ENCODE peak calls at places on chromosomes 1 and 21, in eight cellular contexts. S is CD8-positive, alpha-beta T cell; F is mucosa of descending colon; U is cardiac muscle cell; R is tibial artery; X is left ventricle myocardium inferior; H is sigmoid colon; Z is K562. A is an unnamed sample. For H3K4me1, the result is how much of the 10 kb centered on the place peaks cover.

GRCh38 chr1:10793129-10793651 is 3.3 kb downstream of the CASZ1 start:
- DNase-seq in X (no peak), Z (no peak), F (peak), H (no peak), S (no peak), R (no peak), U (peak), A (no peak)

GRCh38 chr1:225981714-225982113 is 17.4 kb downstream of the SDE2 start:
- DNase-seq in F (no peak), X (no peak), Z (no peak), S (no peak), R (no peak), U (no peak), H (peak), A (no peak)

GRCh38 chr1:198018529-198018928 is 101.4 kb downstream of the LHX9 start:
- DNase-seq in R (no peak), X (no peak), U (peak), F (no peak), S (no peak), Z (no peak), H (no peak), A (no peak)

GRCh38 chr21:45700461-45700860 is 56.9 kb downstream of the PCBP3 start:
- DNase-seq in U (no peak), F (no peak), Z (no peak), H (no peak), R (no peak), S (no peak), X (no peak), A (no peak)

GRCh38 chr1:229859026-229859425 is 208.0 kb upstream of the GALNT2 start:
- DNase-seq in F (no peak), H (no peak), X (no peak), S (no peak), R (no peak), U (no peak), Z (no peak), A (no peak)

GRCh38 chr1:219702551-219703215 is 89.8 kb upstream of the ZC3H11B start:
- DNase-seq in H (no peak), F (no peak), R (no peak), Z (no peak), X (no peak), S (no peak), U (peak), A (no peak)

GRCh38 chr1:98278055-98278454 is 357.2 kb upstream of the DPYD start:
- DNase-seq in R (no peak), U (no peak), X (no peak), H (no peak), S (no peak), Z (no peak), F (no peak), A (no peak)

GRCh38 chr1:7389201-7389785 is 381.8 kb upstream of the VAMP3 start:
- DNase-seq in Z (no peak), R (no peak), H (peak), U (peak), S (no peak), X (peak), F (no peak), A (no peak)

GRCh38 chr1:204615881-204616280 is 69.7 kb downstream of the LRRN2 start:
- DNase-seq in Z (no peak), X (no peak), H (no peak), R (no peak), F (no peak), S (no peak), U (no peak), A (no peak)

GRCh38 chr1:160560045-160560724 is 19.1 kb downstream of the CD84 start:
- DNase-seq in F (no peak), U (no peak), X (no peak), H (no peak), Z (no peak), R (no peak), S (no peak), A (no peak)

GRCh38 chr1:37234941-37235418 is 200.7 kb upstream of the GRIK3 start:
- DNase-seq in Z (no peak), H (no peak), R (no peak), S (no peak), X (no peak), F (no peak), U (no peak), A (no peak)

GRCh38 chr1:219444469-219444868 is 168.4 kb downstream of the ZC3H11B start:
- DNase-seq in U (no peak), Z (no peak), S (no peak), X (no peak), H (no peak), R (no peak), F (no peak), A (no peak)

GRCh38 chr1:40742363-40743061 is 41.1 kb upstream of the KCNQ4 start:
- DNase-seq in S (no peak), H (no peak), X (no peak), F (no peak), R (no peak), Z (no peak), U (no peak), A (no peak)

GRCh38 chr1:7358346-7358745 is 412.8 kb upstream of the VAMP3 start:
- DNase-seq in S (no peak), X (no peak), U (no peak), H (no peak), F (no peak), Z (no peak), R (no peak), A (no peak)

GRCh38 chr1:229843627-229844238 is 217.7 kb downstream of the URB2 start:
- DNase-seq in U (peak), X (peak), Z (no peak), H (peak), S (no peak), R (no peak), F (peak), A (no peak)

GRCh38 chr21:34968414-34969333 is 80.4 kb downstream of the RUNX1 start:
- DNase-seq in Z (no peak), U (no peak), R (no peak), F (no peak), H (no peak), X (no peak), S (no peak), A (no peak)

GRCh38 chr1:99548924-99549605 is 96.8 kb upstream of the PALMD start:
- DNase-seq in U (peak), Z (no peak), F (no peak), R (no peak), S (no peak), H (no peak), X (peak), A (no peak)

GRCh38 chr1:42756956-42757891 is 9.6 kb downstream of the P3H1 start:
- DNase-seq in X (no peak), H (no peak), F (no peak), R (no peak), U (peak), Z (peak), S (no peak), A (no peak)

DNA sequence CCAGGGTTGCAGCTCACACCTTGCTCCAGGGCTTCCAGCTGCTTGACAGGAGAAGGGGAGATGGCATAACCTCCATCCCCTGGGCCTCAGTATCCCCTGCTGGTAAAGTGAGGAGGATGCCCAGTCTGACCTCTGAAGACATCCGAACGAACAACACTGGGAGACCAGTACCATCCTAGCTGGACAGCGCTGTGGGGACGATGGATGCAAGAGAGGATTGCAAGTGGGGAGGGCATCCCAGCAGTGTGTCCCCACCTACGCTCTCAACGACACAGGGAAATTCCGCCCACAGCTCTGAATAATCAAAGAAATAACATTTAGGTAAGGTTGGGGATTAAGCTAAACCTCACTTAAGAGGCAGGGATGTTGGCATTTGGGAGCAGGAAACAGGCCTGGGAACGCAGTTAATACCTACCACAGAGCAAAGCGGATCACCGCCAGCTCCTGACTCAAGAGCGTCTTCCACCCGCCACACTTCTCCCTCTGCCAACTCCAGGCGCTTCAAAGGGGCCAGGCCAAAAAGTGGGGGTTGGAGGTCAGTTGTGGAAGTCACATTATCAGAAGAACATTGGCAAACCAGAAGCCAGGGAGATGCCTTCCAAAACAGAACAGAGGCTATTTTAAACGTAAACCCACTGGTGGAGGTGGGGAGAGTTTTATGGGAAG is 47.6 kb downstream of the SSBP3 start:
- DNase-seq in Z (no peak), X (peak), S (no peak), H (no peak), R (no peak), U (no peak), F (no peak), A (no peak)
- H3K4me1 ChIP-seq in Z (under half), X (half or more), S (under half), H (under half), R (half or more), U (half or more), F (under half), A (under half)

GRCh38 chr1:67192902-67193301 is 26.6 kb downstream of the IL23R start:
- DNase-seq in H (no peak), F (no peak), U (no peak), S (no peak), Z (no peak), R (no peak), X (no peak), A (no peak)

GRCh38 chr1:67191668-67192520 is 25.6 kb downstream of the IL23R start:
- DNase-seq in Z (peak), X (no peak), U (peak), H (no peak), R (no peak), S (no peak), F (no peak), A (no peak)

GRCh38 chr1:67189953-67190352 is 23.7 kb downstream of the IL23R start:
- DNase-seq in X (no peak), Z (no peak), R (no peak), U (no peak), F (no peak), S (no peak), H (no peak), A (no peak)

GRCh38 chr1:67190410-67190809 is 24.2 kb downstream of the IL23R start:
- DNase-seq in X (no peak), F (no peak), R (no peak), S (no peak), U (no peak), Z (no peak), H (no peak), A (no peak)

GRCh38 chr1:67190942-67191341 is 24.7 kb downstream of the IL23R start:
- DNase-seq in R (no peak), S (no peak), X (no peak), Z (no peak), H (no peak), U (no peak), F (no peak), A (no peak)
- H3K4me1 ChIP-seq in R (under half), S (under half), X (under half), Z (under half), H (under half), U (under half), F (under half), A (under half)

DNA sequence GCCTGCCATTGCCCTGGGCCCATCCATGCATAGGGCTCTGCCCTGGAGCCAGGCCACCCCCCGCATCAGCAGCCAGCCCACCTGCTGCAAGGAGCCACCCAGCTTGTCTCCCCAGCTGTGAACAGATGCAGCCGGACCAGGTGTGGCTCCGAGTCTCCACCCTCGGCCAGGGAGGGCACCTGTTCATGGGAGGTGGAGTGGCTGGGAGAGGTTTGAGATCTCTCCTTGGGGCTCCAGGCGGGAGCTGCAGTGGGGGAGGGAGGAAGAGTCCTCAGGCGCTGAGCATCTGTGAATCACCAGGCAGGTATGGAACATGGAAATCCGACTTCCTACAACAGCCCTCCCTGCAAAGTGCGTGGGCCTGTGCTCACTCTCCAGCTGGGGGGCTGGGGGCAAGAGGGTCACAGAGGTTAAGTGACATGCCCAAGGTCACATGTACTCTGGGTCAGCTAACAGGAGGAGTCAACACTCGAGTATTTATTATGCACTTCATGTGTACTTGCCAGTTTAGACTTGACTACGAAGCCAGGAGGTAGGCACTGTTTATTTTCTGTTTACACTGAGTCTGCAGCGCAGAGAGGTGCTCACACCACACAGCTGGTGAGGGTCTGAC is 4.8 kb upstream of the HES5 start:
- DNase-seq in X (no peak), Z (peak), S (no peak), F (peak), H (no peak), R (no peak), U (peak), A (no peak)
- H3K4me1 ChIP-seq in X (under half), Z (half or more), S (under half), F (under half), H (under half), R (under half), U (under half), A (under half)

GRCh38 chr1:164790081-164790480 is 231.1 kb downstream of the PBX1 start:
- DNase-seq in Z (no peak), F (no peak), R (no peak), S (no peak), U (no peak), X (no peak), H (no peak), A (no peak)

GRCh38 chr1:164784960-164785359 is 226.0 kb downstream of the PBX1 start:
- DNase-seq in Z (no peak), X (no peak), R (no peak), F (no peak), H (no peak), S (no peak), U (no peak), A (no peak)

GRCh38 chr1:164787834-164788231 is 228.8 kb downstream of the PBX1 start:
- DNase-seq in R (no peak), U (no peak), S (no peak), F (no peak), H (no peak), X (no peak), Z (no peak), A (no peak)

GRCh38 chr1:164785841-164786534 is 227.0 kb downstream of the PBX1 start:
- DNase-seq in R (no peak), X (no peak), Z (no peak), F (no peak), S (no peak), U (peak), H (no peak), A (no peak)

DNA sequence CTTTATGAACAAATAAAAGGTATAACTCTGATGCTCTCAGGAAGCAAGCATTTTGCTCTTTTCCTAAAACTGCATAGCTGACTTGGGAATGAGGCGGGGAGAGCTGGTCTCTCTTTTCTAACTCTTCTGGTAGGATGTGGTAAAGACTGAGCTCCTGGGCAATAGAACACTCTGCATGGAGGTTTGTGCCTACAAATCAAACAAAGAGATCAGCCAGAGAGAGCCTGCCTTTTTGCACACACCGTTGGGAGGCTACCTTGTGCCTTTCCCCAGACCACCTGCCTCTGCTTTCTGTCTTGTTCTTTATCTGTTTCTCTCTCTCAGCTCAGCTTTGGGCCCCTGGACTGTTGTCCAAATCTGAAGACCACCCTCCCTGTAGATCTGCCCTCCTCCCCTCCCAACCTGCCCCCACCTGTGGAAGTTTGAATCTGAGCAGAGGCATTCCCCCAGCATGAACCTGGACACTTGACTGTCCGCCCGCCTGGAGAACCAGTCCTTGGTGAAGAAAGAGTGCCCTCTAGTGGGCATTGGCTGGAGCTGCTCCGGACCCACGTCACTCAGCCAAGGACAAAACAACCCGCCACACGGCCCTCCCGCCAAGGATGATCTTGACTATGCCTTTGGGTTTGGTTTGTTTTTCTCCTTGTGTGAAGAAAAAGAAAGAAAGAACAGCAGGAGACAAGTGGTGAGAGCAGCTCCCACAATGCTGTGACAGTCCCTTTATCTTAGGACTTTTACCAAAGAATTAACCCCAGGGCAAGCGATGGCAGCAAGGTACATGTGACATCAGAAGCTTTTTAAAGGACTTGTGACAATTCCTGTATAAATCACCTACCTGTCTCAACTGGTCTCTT is 228.2 kb downstream of the PBX1 start:
- DNase-seq in F (peak), H (peak), Z (peak), S (peak), R (peak), X (peak), U (peak), A (peak)
- H3K4me1 ChIP-seq in F (under half), H (under half), Z (under half), S (under half), R (half or more), X (half or more), U (under half), A (under half)

GRCh38 chr1:8875216-8875861 is 3.1 kb downstream of the ENO1 start:
- DNase-seq in R (no peak), Z (no peak), S (no peak), X (no peak), U (no peak), H (no peak), F (no peak), A (no peak)
- H3K4me1 ChIP-seq in R (half or more), Z (under half), S (half or more), X (half or more), U (half or more), H (under half), F (half or more), A (under half)

A was measured in iPS DF 6.9.